ENCODE peak calls at places on chromosomes 16 and 17, in ten cellular contexts. G is psoas muscle; M is effector memory CD4-positive, alpha-beta T cell; R is right atrium auricular region; N is cardiac septum; K is NCI-H1436; A is endothelial cell; T is fibroblast of mammary gland; U is HuH-7.5; L is hippocampal formation. F is an unnamed sample.

GRCh38 chr17:34556384-34556783 is 23.0 kb upstream of the TMEM132E start:
- DNase-seq in T (peak; percentile 13), L (no peak), G (no peak), U (no peak), A (peak; percentile 59), N (no peak), M (no peak), K (no peak), R (no peak), F (no peak)

GRCh38 chr17:78127888-78128615 is 503 bp downstream of the TMC6 start:
- DNase-seq in L (peak; percentile 62), K (no peak), R (no peak), G (no peak), U (peak; percentile 68), T (no peak), N (peak; percentile 79), A (no peak), M (no peak), F (peak; percentile 57)

GRCh38 chr17:49783051-49783715 is 5.3 kb upstream of the KAT7 start:
- DNase-seq in N (no peak), L (no peak), A (no peak), K (peak; percentile 36), G (no peak), T (no peak), M (no peak), U (no peak), R (no peak), F (no peak)

GRCh38 chr16:4323845-4324478 is 8.1 kb downstream of the GLIS2 start:
- DNase-seq in U (no peak), L (no peak), M (no peak), G (peak; percentile 63), R (no peak), A (peak; percentile 36), T (peak; percentile 59), N (no peak), K (no peak), F (no peak)

GRCh38 chr16:29710227-29711219 is 31.5 kb downstream of the QPRT start:
- DNase-seq in K (peak; percentile 38), U (peak; percentile 48), L (peak; percentile 43), G (no peak), T (peak; percentile 79), N (no peak), M (peak; percentile 12), R (no peak), A (peak; percentile 46), F (peak; percentile 71)

GRCh38 chr17:81412490-81413093 is 17.3 kb downstream of the BAHCC1 start:
- DNase-seq in T (peak; percentile 57), K (no peak), N (no peak), A (no peak), U (no peak), G (no peak), M (peak; percentile 24), R (no peak), L (no peak), F (no peak)

GRCh38 chr17:73305845-73306836 is 5.7 kb downstream of the CDC42EP4 start:
- DNase-seq in R (no peak), U (no peak), M (no peak), L (no peak), N (no peak), K (no peak), A (no peak), T (no peak), G (no peak), F (no peak)

GRCh38 chr17:63974594-63975192 is 2.0 kb upstream of the SCN4A start:
- DNase-seq in T (peak; percentile 60), L (no peak), N (no peak), K (no peak), R (no peak), G (peak; percentile 42), M (no peak), U (no peak), A (no peak), F (no peak)

GRCh38 chr17:68378202-68379149 is 78.8 kb downstream of the WIPI1 start:
- DNase-seq in L (no peak), K (no peak), N (peak; percentile 93), T (peak; percentile 98), R (peak; percentile 99), G (peak; percentile 99), M (no peak), U (peak; percentile 64), A (peak; percentile 38), F (peak; percentile 47)

GRCh38 chr17:60170835-60171752 is 21.3 kb downstream of the CA4 start:
- DNase-seq in A (no peak), R (no peak), K (no peak), T (peak; percentile 23), L (peak; percentile 68), N (no peak), G (no peak), M (no peak), U (no peak), F (peak; percentile 71)

GRCh38 chr17:31572341-31572740 is 180.9 kb downstream of the RAB11FIP4 start:
- DNase-seq in R (no peak), U (no peak), K (no peak), A (no peak), G (no peak), N (no peak), T (no peak), L (no peak), M (no peak), F (no peak)

GRCh38 chr17:19327039-19327776 is 35.3 kb downstream of the B9D1 start:
- DNase-seq in K (no peak), G (no peak), U (no peak), T (peak; percentile 76), M (no peak), A (no peak), N (no peak), R (no peak), L (no peak), F (no peak)

GRCh38 chr16:89890886-89891657 is 17.7 kb downstream of the TCF25 start:
- DNase-seq in U (no peak), L (no peak), G (no peak), T (peak; percentile 47), R (no peak), N (no peak), A (no peak), K (no peak), M (no peak), F (no peak)

GRCh38 chr17:79837888-79838540 is 1.2 kb downstream of the CBX4 start:
- DNase-seq in G (peak; percentile 24), N (no peak), K (no peak), A (no peak), M (no peak), T (no peak), R (no peak), L (no peak), U (no peak), F (no peak)

GRCh38 chr17:72502111-72502939 is 381.5 kb downstream of the SOX9 start:
- DNase-seq in G (no peak), N (no peak), L (no peak), M (no peak), K (no peak), U (no peak), A (no peak), R (peak; percentile 70), T (peak; percentile 59), F (no peak)

GRCh38 chr17:6696906-6697305 is 16.3 kb downstream of the SLC13A5 start:
- DNase-seq in A (no peak), G (no peak), N (no peak), M (no peak), T (no peak), K (no peak), U (no peak), R (no peak), L (no peak), F (no peak)

GRCh38 chr16:46918905-46919792 is 35.0 kb downstream of the GPT2 start:
- DNase-seq in T (no peak), N (no peak), A (no peak), M (no peak), L (peak; percentile 25), U (peak; percentile 92), R (no peak), K (no peak), G (no peak), F (no peak)

GRCh38 chr17:34980681-34981537 is 597 bp downstream of the LIG3 start:
- DNase-seq in T (peak; percentile 83), L (peak; percentile 63), K (peak; percentile 80), A (peak; percentile 67), G (peak; percentile 84), R (peak; percentile 82), U (peak; percentile 85), N (peak; percentile 92), M (peak; percentile 71), F (peak; percentile 82)

GRCh38 chr16:27844826-27845225 is 218.7 kb downstream of the GSG1L start:
- DNase-seq in U (no peak), M (no peak), G (no peak), L (no peak), A (no peak), R (no peak), K (no peak), N (peak; percentile 53), T (no peak), F (no peak)

GRCh38 chr17:31678431-31678830 is 180.6 kb downstream of the COPRS start:
- DNase-seq in N (no peak), R (no peak), K (no peak), G (peak; percentile 59), T (peak; percentile 36), U (no peak), L (no peak), M (no peak), A (no peak), F (no peak)

GRCh38 chr17:67546578-67547527 is 169.8 kb downstream of the PITPNC1 start:
- DNase-seq in U (no peak), T (peak; percentile 62), L (peak; percentile 26), A (no peak), M (no peak), N (no peak), G (peak; percentile 44), R (peak; percentile 70), K (no peak), F (no peak)

GRCh38 chr17:11340798-11341197 is 99.8 kb downstream of the SHISA6 start:
- DNase-seq in L (no peak), U (no peak), N (no peak), K (no peak), R (no peak), A (no peak), T (no peak), G (no peak), M (no peak), F (no peak)

GRCh38 chr16:53528797-53529196 is 25.8 kb upstream of the AKTIP start:
- DNase-seq in U (no peak), K (no peak), N (no peak), L (no peak), T (no peak), M (no peak), G (no peak), A (no peak), R (no peak), F (no peak)

GRCh38 chr16:85735225-85735722 is 15.6 kb downstream of the C16orf74 start:
- DNase-seq in G (no peak), M (peak; percentile 39), T (no peak), R (no peak), L (no peak), A (no peak), K (no peak), U (no peak), N (no peak), F (no peak)

GRCh38 chr16:14087590-14088154 is 16.6 kb downstream of the MRTFB start:
- DNase-seq in U (no peak), N (no peak), K (no peak), L (no peak), M (no peak), T (no peak), A (no peak), R (no peak), G (no peak), F (peak; percentile 53)

GRCh38 chr16:86050591-86051375 is 151.8 kb downstream of the IRF8 start:
- DNase-seq in G (no peak), A (no peak), L (no peak), U (no peak), N (no peak), R (no peak), K (no peak), M (no peak), T (no peak), F (no peak)

GRCh38 chr17:45302649-45303173 is 14.1 kb downstream of the MAP3K14 start:
- DNase-seq in L (no peak), K (no peak), T (peak; percentile 76), M (no peak), G (no peak), A (no peak), R (no peak), N (no peak), U (no peak), F (no peak)

GRCh38 chr16:47317465-47318240 is 143.2 kb downstream of the ITFG1 start:
- DNase-seq in R (no peak), U (no peak), T (no peak), N (no peak), A (no peak), M (no peak), K (no peak), L (no peak), G (no peak), F (no peak)

F was measured in putamen.